ENCODE peak calls at places on chromosome 20, in ten cellular contexts. K, E, X, C, Q, D, L, H, B and O are unnamed samples. For H3K9me3 and H3K4me1, the result is how much of the 10 kb centered on the place peaks cover.

GRCh38 chr20:36573798-36574277 is 441 bp downstream of the TGIF2 start:
- DNase-seq in K (peak), E (no peak), X (peak), C (peak), Q (peak), D (peak), L (peak), H (peak), B (peak), O (peak)

GRCh38 chr20:50996901-50997830 is 25.7 kb downstream of the KCNG1 start:
- DNase-seq in K (no peak), E (no peak), X (no peak), C (no peak), Q (no peak), D (no peak), L (no peak), H (no peak), B (no peak), O (no peak)

GRCh38 chr20:50373674-50374286 is 136.4 kb upstream of the PTPN1 start:
- DNase-seq in K (no peak), E (peak), X (no peak), C (no peak), Q (no peak), D (no peak), L (no peak), H (peak), B (no peak), O (no peak)

GRCh38 chr20:62899633-62900051 is 26.7 kb downstream of the DIDO1 start:
- DNase-seq in K (peak), E (peak), X (peak), C (no peak), Q (no peak), D (no peak), L (no peak), H (peak), B (peak), O (no peak)

GRCh38 chr20:8005033-8005432 is 14.5 kb downstream of the TMX4 start:
- DNase-seq in K (no peak), E (no peak), X (no peak), C (no peak), Q (no peak), D (no peak), L (no peak), H (no peak), B (no peak), O (no peak)

GRCh38 chr20:23624307-23624706 is 13.4 kb downstream of the CST3 start:
- DNase-seq in K (no peak), E (no peak), X (no peak), C (no peak), Q (no peak), D (no peak), L (no peak), H (no peak), B (no peak), O (no peak)

GRCh38 chr20:58148891-58149290 is 79.6 kb downstream of the ANKRD60 start:
- DNase-seq in K (no peak), E (no peak), X (no peak), C (no peak), Q (no peak), D (no peak), L (peak), H (no peak), B (peak), O (no peak)

GRCh38 chr20:63343460-63344150 is 17.5 kb downstream of the CHRNA4 start:
- DNase-seq in K (no peak), E (no peak), X (no peak), C (no peak), Q (no peak), D (no peak), L (no peak), H (no peak), B (no peak), O (no peak)

GRCh38 chr20:38730167-38730988 is 6.1 kb downstream of the SLC32A1 start:
- DNase-seq in K (peak), E (peak), X (no peak), C (no peak), Q (no peak), D (no peak), L (no peak), H (no peak), B (no peak), O (no peak)

GRCh38 chr20:992801-993535 is 9.1 kb downstream of the RSPO4 start:
- DNase-seq in K (no peak), E (no peak), X (peak), C (no peak), Q (no peak), D (no peak), L (no peak), H (no peak), B (peak), O (no peak)

GRCh38 chr20:21391495-21392298 is 5.6 kb downstream of the NKX2-4 start:
- DNase-seq in K (no peak), E (no peak), X (no peak), C (no peak), Q (no peak), D (no peak), L (no peak), H (no peak), B (peak), O (no peak)

GRCh38 chr20:36629719-36630340 is 16.2 kb downstream of the SLA2 start:
- DNase-seq in K (peak), E (peak), X (no peak), C (no peak), Q (no peak), D (no peak), L (no peak), H (peak), B (no peak), O (peak)

GRCh38 chr20:52160049-52160448 is 31.5 kb downstream of the ZFP64 start:
- DNase-seq in K (no peak), E (no peak), X (no peak), C (no peak), Q (no peak), D (no peak), L (no peak), H (no peak), B (no peak), O (no peak)

GRCh38 chr20:58084966-58085365 is 143.5 kb downstream of the ANKRD60 start:
- DNase-seq in K (peak), E (peak), X (no peak), C (no peak), Q (no peak), D (no peak), L (peak), H (no peak), B (no peak), O (no peak)

DNA sequence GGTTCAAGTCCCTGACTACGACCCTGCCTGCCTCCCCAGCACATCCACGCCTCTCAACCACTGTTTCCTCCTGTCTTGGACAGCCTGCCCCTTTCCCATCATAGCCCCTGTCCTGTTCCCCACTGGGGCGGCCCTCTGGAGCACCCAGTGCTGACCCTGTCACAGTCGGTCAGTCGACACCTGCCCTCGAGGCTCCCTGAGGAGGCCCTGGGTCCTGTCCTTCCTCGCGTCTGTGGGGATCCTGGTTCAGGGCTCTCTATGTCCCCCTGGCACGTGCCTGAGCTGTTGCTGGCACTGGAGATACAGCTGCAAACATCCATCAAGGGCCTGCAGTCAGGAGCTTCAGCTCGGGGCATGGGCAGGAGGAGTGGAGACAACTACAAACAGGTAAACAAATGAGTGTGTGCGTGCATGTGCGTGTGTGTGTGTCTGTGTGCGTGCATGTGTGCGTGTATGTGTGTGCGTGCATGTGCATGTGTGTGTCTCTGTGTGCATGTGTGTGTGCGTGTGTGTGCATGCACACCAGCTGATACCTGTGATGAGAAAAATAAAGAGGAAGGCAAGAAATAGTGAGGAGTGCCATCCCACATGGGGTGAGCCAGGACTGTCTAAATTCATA is 132.8 kb downstream of the PHACTR3 start:
- DNase-seq in K (no peak), E (no peak), X (no peak), C (no peak), Q (no peak), D (no peak), L (no peak), H (no peak), B (peak), O (no peak)
- H3K9me3 ChIP-seq in K (under half), E (under half), X (under half), C (under half), Q (under half), D (under half), L (under half), H (under half), B (under half), O (under half)

GRCh38 chr20:48482790-48483189 is 345.0 kb downstream of the PREX1 start:
- DNase-seq in K (no peak), E (no peak), X (no peak), C (no peak), Q (no peak), D (no peak), L (no peak), H (no peak), B (no peak), O (no peak)

GRCh38 chr20:48483667-48484066 is 344.1 kb downstream of the PREX1 start:
- DNase-seq in K (no peak), E (no peak), X (no peak), C (no peak), Q (no peak), D (no peak), L (no peak), H (no peak), B (no peak), O (no peak)

GRCh38 chr20:48478806-48479550 is 348.8 kb downstream of the PREX1 start:
- DNase-seq in K (no peak), E (no peak), X (peak), C (peak), Q (no peak), D (no peak), L (no peak), H (no peak), B (no peak), O (no peak)

GRCh38 chr20:48478370-48478769 is 349.4 kb downstream of the PREX1 start:
- DNase-seq in K (no peak), E (no peak), X (no peak), C (peak), Q (no peak), D (no peak), L (no peak), H (no peak), B (no peak), O (no peak)

GRCh38 chr20:48480391-48480790 is 347.4 kb downstream of the PREX1 start:
- DNase-seq in K (no peak), E (no peak), X (no peak), C (no peak), Q (no peak), D (no peak), L (no peak), H (no peak), B (no peak), O (no peak)
- H3K4me1 ChIP-seq in K (under half), E (under half), X (under half), C (under half), Q (under half), D (under half), L (under half), H (under half), B (under half), O (under half)

GRCh38 chr20:46893051-46893450 is 1.6 kb upstream of the EYA2 start:
- DNase-seq in K (no peak), E (no peak), X (no peak), C (no peak), Q (no peak), D (no peak), L (no peak), H (no peak), B (no peak), O (no peak)

GRCh38 chr20:46894579-46894958 is at the start of gene EYA2:
- DNase-seq in K (peak), E (no peak), X (no peak), C (no peak), Q (peak), D (no peak), L (no peak), H (no peak), B (peak), O (no peak)

GRCh38 chr20:46894971-46895905 is 595 bp downstream of the EYA2 start:
- DNase-seq in K (peak), E (no peak), X (no peak), C (no peak), Q (no peak), D (no peak), L (no peak), H (no peak), B (peak), O (no peak)

GRCh38 chr20:46895906-46896242 is 1.2 kb downstream of the EYA2 start:
- DNase-seq in K (no peak), E (no peak), X (no peak), C (no peak), Q (no peak), D (no peak), L (no peak), H (no peak), B (no peak), O (no peak)

DNA sequence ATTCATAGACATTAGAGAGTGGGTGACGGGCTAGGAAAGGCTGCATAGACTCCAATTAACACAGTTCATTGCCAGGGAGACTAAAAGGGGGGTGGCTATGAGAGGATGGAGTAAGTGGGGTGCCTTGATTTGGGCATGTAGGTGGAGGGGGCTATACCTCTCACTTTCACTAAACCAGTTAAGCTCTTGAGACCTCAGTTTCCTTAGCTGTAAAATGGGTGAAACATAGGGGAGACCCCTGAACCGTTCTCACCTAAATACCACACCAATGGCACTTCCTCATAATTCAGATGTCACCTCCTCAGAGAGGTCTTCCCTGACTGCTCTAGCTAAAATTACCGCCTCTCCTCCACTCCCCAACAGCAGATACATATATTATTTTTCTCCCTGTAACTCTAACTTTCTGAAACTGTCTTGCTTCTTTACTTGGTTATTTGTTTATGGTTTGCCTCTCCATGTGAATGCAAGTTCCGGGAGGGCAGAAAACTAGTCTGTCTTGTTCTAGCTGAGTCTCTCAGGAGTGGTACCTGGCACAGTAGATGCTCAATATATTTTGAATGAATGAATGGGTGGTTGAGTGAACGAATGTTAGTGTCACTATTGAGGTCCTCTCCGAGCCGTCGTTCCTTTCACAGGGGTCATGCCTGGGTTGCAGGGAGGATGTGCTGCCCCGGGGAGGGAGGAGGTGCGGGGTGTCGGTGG is 615 bp upstream of the EYA2 start:
- DNase-seq in K (peak), E (no peak), X (no peak), C (no peak), Q (no peak), D (no peak), L (no peak), H (no peak), B (no peak), O (no peak)
- H3K4me3 ChIP-seq in K (no peak), E (no peak), X (no peak), C (no peak), Q (peak), D (no peak), L (peak), H (no peak), B (peak), O (no peak)

GRCh38 chr20:34915131-34915530 is 38.7 kb downstream of the ACSS2 start:
- DNase-seq in K (peak), E (peak), X (no peak), C (no peak), Q (no peak), D (no peak), L (no peak), H (no peak), B (no peak), O (no peak)
- H3K9me3 ChIP-seq in K (under half), E (under half), X (under half), C (under half), Q (under half), D (under half), L (under half), H (under half), B (under half), O (under half)

GRCh38 chr20:10594286-10594868 is 79.4 kb downstream of the JAG1 start:
- DNase-seq in K (no peak), E (no peak), X (no peak), C (no peak), Q (no peak), D (no peak), L (no peak), H (no peak), B (no peak), O (no peak)

GRCh38 chr20:10596726-10597125 is 77.1 kb downstream of the JAG1 start:
- DNase-seq in K (no peak), E (no peak), X (no peak), C (peak), Q (no peak), D (no peak), L (no peak), H (no peak), B (no peak), O (no peak)

GRCh38 chr20:10597637-10598036 is 76.2 kb downstream of the JAG1 start:
- DNase-seq in K (no peak), E (no peak), X (no peak), C (no peak), Q (no peak), D (no peak), L (no peak), H (no peak), B (no peak), O (no peak)

GRCh38 chr20:10595985-10596384 is 77.8 kb downstream of the JAG1 start:
- DNase-seq in K (no peak), E (no peak), X (no peak), C (no peak), Q (no peak), D (no peak), L (no peak), H (no peak), B (no peak), O (no peak)

DNA sequence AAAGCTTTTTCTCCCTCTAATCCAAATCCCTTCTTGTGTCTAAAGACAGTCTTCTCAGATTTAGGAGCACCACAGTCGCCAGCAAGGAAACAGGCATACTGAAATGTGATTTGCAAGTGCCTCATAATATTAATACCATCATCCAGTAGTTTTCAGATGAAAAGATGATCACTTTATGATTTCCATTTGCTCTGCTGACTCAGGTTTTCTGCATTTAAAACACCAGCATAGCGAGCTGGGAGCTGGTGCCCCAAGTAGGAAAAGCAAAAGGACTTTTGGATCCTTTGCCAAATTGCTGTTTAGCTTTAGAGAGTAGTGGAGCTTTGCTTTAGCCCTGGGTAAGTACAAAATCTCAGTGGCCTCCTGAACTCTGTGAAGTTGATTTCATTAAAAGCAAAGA is 78.6 kb downstream of the JAG1 start:
- DNase-seq in K (no peak), E (no peak), X (no peak), C (no peak), Q (no peak), D (no peak), L (no peak), H (no peak), B (no peak), O (no peak)
- H3K4me1 ChIP-seq in K (under half), E (under half), X (under half), C (under half), Q (under half), D (under half), L (under half), H (under half), B (under half), O (under half)

GRCh38 chr20:17663040-17663399 is 19.0 kb downstream of the RRBP1 start:
- DNase-seq in K (no peak), E (no peak), X (no peak), C (no peak), Q (no peak), D (no peak), L (peak), H (no peak), B (no peak), O (no peak)
- H3K4me3 ChIP-seq in K (no peak), E (no peak), X (no peak), C (no peak), Q (no peak), D (no peak), L (no peak), H (no peak), B (no peak), O (no peak)

DNA sequence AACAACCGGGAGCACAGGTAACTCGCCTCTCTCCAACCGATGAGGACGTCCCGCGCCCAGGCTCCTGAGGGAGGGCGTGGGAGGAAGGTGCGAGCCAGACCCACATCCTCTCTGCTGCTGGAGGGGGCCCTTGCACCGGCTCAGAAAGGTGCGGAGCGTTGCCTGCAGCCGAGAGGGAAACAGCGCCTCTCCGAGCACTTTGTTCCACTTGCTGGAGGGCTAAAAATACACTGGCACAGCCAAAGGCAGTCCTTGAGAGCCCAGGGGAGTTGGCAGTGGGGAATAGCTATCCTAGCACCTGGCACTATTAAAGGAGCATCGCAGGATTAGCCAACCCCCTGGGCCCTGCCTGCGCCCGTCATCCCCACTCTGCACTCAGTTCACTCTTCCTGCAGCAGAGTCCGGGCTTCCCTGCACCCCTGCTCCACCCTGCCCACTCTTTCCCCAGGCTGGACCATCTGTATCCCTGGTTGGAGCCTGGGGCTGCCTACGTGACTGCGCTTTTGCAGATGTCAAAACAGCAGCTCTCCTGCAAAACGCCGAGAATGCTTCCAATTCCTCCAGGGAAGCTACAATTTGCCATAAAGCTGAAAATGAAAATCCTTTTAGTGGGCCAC is 108.9 kb downstream of the SNX5 start:
- DNase-seq in K (no peak), E (no peak), X (no peak), C (no peak), Q (peak), D (no peak), L (peak), H (no peak), B (no peak), O (peak)
- H3K9me3 ChIP-seq in K (under half), E (under half), X (under half), C (under half), Q (under half), D (under half), L (under half), H (under half), B (under half), O (under half)